ENCODE peak calls at places on chromosome 12, in five cellular contexts. E is fibroblast of villous mesenchyme, S is endothelial cell, C is heart left ventricle, K is bronchial epithelial cell. V is an unnamed sample.

GRCh38 chr12:108696111-108696995 is 35.0 kb downstream of the CORO1C start:
- DNase-seq in E (peak; percentile 98), S (no peak), C (no peak), K (peak; percentile 100), V (no peak)

GRCh38 chr12:112963227-112963861 is 15.0 kb upstream of the OAS2 start:
- DNase-seq in E (no peak), S (no peak), C (no peak), K (no peak), V (no peak)

GRCh38 chr12:108551556-108551955 is 9.4 kb downstream of the SART3 start:
- DNase-seq in E (peak; percentile 78), S (no peak), C (no peak), K (no peak), V (no peak)

GRCh38 chr12:58925111-58925732 is 4.9 kb upstream of the LRIG3 start:
- DNase-seq in E (peak; percentile 54), S (no peak), C (no peak), K (peak; percentile 56), V (no peak)

GRCh38 chr12:50132505-50133135 is 20.6 kb downstream of the COX14 start:
- DNase-seq in E (peak; percentile 60), S (no peak), C (no peak), K (peak; percentile 39), V (no peak)

GRCh38 chr12:7661741-7662140 is 4.0 kb downstream of the APOBEC1 start:
- DNase-seq in E (no peak), S (no peak), C (no peak), K (no peak), V (no peak)

GRCh38 chr12:116039081-116039480 is 238.4 kb downstream of the MED13L start:
- DNase-seq in E (no peak), S (no peak), C (no peak), K (no peak), V (no peak)

GRCh38 chr12:116236148-116236731 is 41.3 kb downstream of the MED13L start:
- DNase-seq in E (peak; percentile 64), S (peak; percentile 36), C (peak; percentile 46), K (peak; percentile 50), V (peak; percentile 16)

GRCh38 chr12:47742253-47742825 is 16.3 kb downstream of the RAPGEF3 start:
- DNase-seq in E (peak; percentile 37), S (peak; percentile 69), C (no peak), K (peak; percentile 44), V (peak; percentile 76)

GRCh38 chr12:11771356-11771755 is 121.9 kb downstream of the ETV6 start:
- DNase-seq in E (peak; percentile 28), S (no peak), C (no peak), K (peak; percentile 27), V (no peak)

GRCh38 chr12:41980390-41980789 is 164.3 kb downstream of the GXYLT1 start:
- DNase-seq in E (no peak), S (no peak), C (no peak), K (no peak), V (no peak)

GRCh38 chr12:132214906-132215643 is 70.8 kb downstream of the NOC4L start:
- DNase-seq in E (no peak), S (no peak), C (no peak), K (no peak), V (no peak)

GRCh38 chr12:102528111-102528510 is 47.7 kb upstream of the IGF1 start:
- DNase-seq in E (no peak), S (no peak), C (no peak), K (no peak), V (no peak)

GRCh38 chr12:67697981-67698380 is 49.4 kb downstream of the DYRK2 start:
- DNase-seq in E (no peak), S (no peak), C (no peak), K (no peak), V (no peak)

GRCh38 chr12:52521581-52522266 is 1.5 kb upstream of the KRT5 start:
- DNase-seq in E (no peak), S (no peak), C (no peak), K (peak; percentile 93), V (no peak)

GRCh38 chr12:105803292-105803691 is 335.5 kb downstream of the NUAK1 start:
- DNase-seq in E (peak; percentile 24), S (no peak), C (no peak), K (peak; percentile 63), V (no peak)

GRCh38 chr12:19744760-19745218 is 305.5 kb downstream of the AEBP2 start:
- DNase-seq in E (peak; percentile 83), S (no peak), C (no peak), K (peak; percentile 37), V (no peak)

GRCh38 chr12:52246720-52247621 is 13.9 kb downstream of the KRT7 start:
- DNase-seq in E (no peak), S (no peak), C (no peak), K (no peak), V (no peak)

GRCh38 chr12:110012137-110012536 is 12.9 kb downstream of the ANKRD13A start:
- DNase-seq in E (peak; percentile 65), S (no peak), C (no peak), K (no peak), V (no peak)

GRCh38 chr12:34016361-34016760 is 5.9 kb upstream of the ALG10 start:
- DNase-seq in E (no peak), S (no peak), C (no peak), K (no peak), V (no peak)

GRCh38 chr12:34390846-34391700 is 368.8 kb downstream of the ALG10 start:
- DNase-seq in E (no peak), S (no peak), C (peak; percentile 4), K (no peak), V (no peak)

GRCh38 chr12:80222261-80222660 is 122.9 kb downstream of the OTOGL start:
- DNase-seq in E (no peak), S (no peak), C (no peak), K (peak; percentile 5), V (no peak)

GRCh38 chr12:103392722-103393121 is 103.0 kb downstream of the C12orf42 start:
- DNase-seq in E (no peak), S (no peak), C (no peak), K (no peak), V (no peak)

GRCh38 chr12:51070004-51070403 is 13.4 kb downstream of the CSRNP2 start:
- DNase-seq in E (peak; percentile 94), S (no peak), C (no peak), K (peak; percentile 78), V (no peak)

GRCh38 chr12:30968211-30968610 is 41.7 kb downstream of the TSPAN11 start:
- DNase-seq in E (no peak), S (no peak), C (peak; percentile 79), K (no peak), V (no peak)

GRCh38 chr12:45774508-45775162 is 45.1 kb downstream of the ARID2 start:
- DNase-seq in E (no peak), S (no peak), C (no peak), K (no peak), V (no peak)

GRCh38 chr12:110704750-110705149 is 15.8 kb upstream of the HVCN1 start:
- DNase-seq in E (no peak), S (no peak), C (no peak), K (peak; percentile 33), V (no peak)

GRCh38 chr12:7130791-7131501 is 775 bp downstream of the CLSTN3 start:
- DNase-seq in E (peak; percentile 40), S (peak; percentile 62), C (peak; percentile 59), K (peak; percentile 43), V (peak; percentile 70)

GRCh38 chr12:59185291-59185690 is 265.0 kb upstream of the LRIG3 start:
- DNase-seq in E (no peak), S (no peak), C (no peak), K (no peak), V (no peak)

GRCh38 chr12:32820376-32820931 is 64.8 kb upstream of the YARS2 start:
- DNase-seq in E (no peak), S (no peak), C (peak; percentile 62), K (no peak), V (no peak)

GRCh38 chr12:32824596-32824995 is 68.9 kb upstream of the YARS2 start:
- DNase-seq in E (no peak), S (no peak), C (no peak), K (no peak), V (no peak)

GRCh38 chr12:32821293-32822089 is 65.8 kb upstream of the YARS2 start:
- DNase-seq in E (peak; percentile 70), S (no peak), C (peak; percentile 42), K (no peak), V (no peak)

GRCh38 chr12:32819424-32819823 is 63.7 kb upstream of the YARS2 start:
- DNase-seq in E (peak; percentile 27), S (no peak), C (no peak), K (no peak), V (no peak)

DNA sequence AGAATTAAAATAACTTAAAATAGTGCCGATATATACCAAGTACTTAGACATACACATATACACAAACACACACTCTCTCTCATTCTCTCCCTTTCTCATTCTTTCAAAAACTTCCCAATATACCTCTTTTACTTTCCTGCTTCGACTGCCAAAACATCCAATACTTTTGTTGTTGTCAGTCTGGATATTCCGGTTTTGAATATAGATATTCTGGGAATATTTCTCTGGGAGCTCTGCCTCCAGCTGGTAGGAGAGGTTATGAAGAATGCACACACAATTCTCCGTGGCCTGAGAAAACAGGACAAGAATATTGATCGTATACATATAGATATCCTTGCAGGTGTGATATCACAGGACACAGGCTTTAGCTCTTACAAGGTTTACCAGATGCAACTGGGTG is 66.6 kb upstream of the YARS2 start:
- DNase-seq in E (no peak), S (no peak), C (no peak), K (no peak), V (no peak)
- TF ChIP-seq CTCF in E (no peak), S (no peak), C (no peak), K (no peak), V (no peak)

GRCh38 chr12:1591029-1591428 is 3.4 kb downstream of the FBXL14 start:
- DNase-seq in E (peak; percentile 55), S (no peak), C (no peak), K (peak; percentile 77), V (no peak)
- TF ChIP-seq CTCF in E (peak; percentile 26), S (no peak), C (no peak), K (peak; percentile 20), V (no peak)

GRCh38 chr12:15151141-15152091 is 69.8 kb downstream of the RERG start:
- DNase-seq in E (no peak), S (no peak), C (no peak), K (peak; percentile 46), V (no peak)
- TF ChIP-seq CTCF in E (peak; percentile 47), S (peak; percentile 60), C (peak; percentile 51), K (peak; percentile 38), V (peak; percentile 38)

DNA sequence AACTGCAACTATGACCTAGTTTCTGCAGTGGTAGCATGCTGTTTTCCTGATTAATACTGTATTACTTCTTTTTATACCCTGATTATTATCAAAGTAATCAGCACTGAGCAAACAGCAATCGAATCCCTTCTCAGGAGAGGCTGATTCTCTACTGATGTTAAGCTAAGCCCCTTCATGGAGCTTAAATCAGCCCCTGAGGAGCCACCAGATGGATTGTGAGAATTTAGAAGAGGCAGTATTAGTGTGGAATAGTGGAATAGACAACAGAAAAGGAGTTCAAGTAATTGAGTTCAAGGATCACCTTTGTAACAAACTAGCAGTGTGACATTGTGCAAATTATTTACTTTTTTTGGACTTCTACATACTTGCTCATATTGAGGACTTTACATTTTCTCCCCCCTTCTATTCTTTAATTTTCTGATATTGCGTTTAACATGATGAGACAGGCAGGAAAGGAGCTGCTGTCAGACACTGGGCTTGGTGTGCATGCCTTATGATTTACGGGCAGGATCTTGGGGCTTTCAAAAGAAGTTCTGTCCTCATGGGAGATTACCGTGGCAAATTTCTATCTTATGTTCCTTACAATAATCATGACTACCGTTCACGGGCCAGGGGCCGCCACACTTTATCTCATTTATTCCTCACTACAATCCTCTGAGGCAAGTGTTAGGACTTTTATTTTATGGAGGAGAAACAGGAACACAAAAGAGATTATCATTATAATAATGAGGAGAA is 68.0 kb downstream of the PTPRR start:
- DNase-seq in E (no peak), S (no peak), C (no peak), K (no peak), V (no peak)
- TF ChIP-seq CTCF in E (no peak), S (no peak), C (no peak), K (no peak), V (no peak)

GRCh38 chr12:118119449-118119879 is 15.7 kb upstream of the VSIG10 start:
- DNase-seq in E (no peak), S (no peak), C (no peak), K (no peak), V (no peak)
- TF ChIP-seq CTCF in E (no peak), S (no peak), C (no peak), K (no peak), V (no peak)

V was measured in nephron progenitor cell.